ENCODE peak calls at places on chromosomes 3 and 15, in seven cellular contexts. T is MG63; W is GM13977; U is neural crest cell; O is NCI-H1092 treated with DMSO at 0.1 percent for 48 hours; E is NCI-H69; Y is activated naive CD4-positive, alpha-beta T cell treated with Interleukin-2 at 50 U/mL for 16 hours. M is an unnamed sample.

GRCh38 chr3:127668906-127669305 is 3.8 kb upstream of the ABTB1 start:
- DNase-seq in T (no peak), W (no peak), U (no peak), O (no peak), E (no peak), Y (no peak), M (no peak)

GRCh38 chr15:57388199-57388863 is 12.0 kb downstream of the CGNL1 start:
- DNase-seq in T (no peak), W (no peak), U (no peak), O (no peak), E (no peak), Y (no peak), M (peak; percentile 63)

GRCh38 chr3:71684752-71685151 is 40.5 kb downstream of the EIF4E3 start:
- DNase-seq in T (peak; percentile 65), W (no peak), U (no peak), O (no peak), E (no peak), Y (no peak), M (no peak)

GRCh38 chr15:78065284-78065872 is 12.1 kb downstream of the TBC1D2B start:
- DNase-seq in T (peak; percentile 89), W (no peak), U (no peak), O (no peak), E (no peak), Y (no peak), M (peak; percentile 36)

GRCh38 chr15:75452968-75453702 is 1.6 kb upstream of the SIN3A start:
- DNase-seq in T (peak; percentile 61), W (no peak), U (peak; percentile 34), O (peak; percentile 54), E (peak; percentile 67), Y (peak; percentile 81), M (peak; percentile 79)

GRCh38 chr3:72320911-72321385 is 527.3 kb downstream of the SHQ1 start:
- DNase-seq in T (no peak), W (no peak), U (no peak), O (no peak), E (no peak), Y (no peak), M (peak; percentile 35)

GRCh38 chr3:79602385-79602784 is 165.4 kb downstream of the ROBO1 start:
- DNase-seq in T (no peak), W (no peak), U (no peak), O (no peak), E (no peak), Y (no peak), M (no peak)

GRCh38 chr3:69193749-69194148 is 71.4 kb upstream of the LMOD3 start:
- DNase-seq in T (no peak), W (no peak), U (no peak), O (no peak), E (no peak), Y (no peak), M (no peak)

GRCh38 chr3:24674261-24674660 is 179.6 kb upstream of the THRB start:
- DNase-seq in T (no peak), W (no peak), U (no peak), O (no peak), E (no peak), Y (no peak), M (no peak)

M was measured in left kidney.